ENCODE peak calls at places on chromosomes 16 and 17, in five cellular contexts. E is tibial nerve, A is hepatocyte, B is heart left ventricle, Y is right atrium auricular region. V is an unnamed sample.
A peak's percentile ranks its signal among the peaks of the same experiment; 100 is the strongest.

GRCh38 chr16:89919535-89920406 is 1.1 kb downstream of the MC1R start:
- DNase-seq in A (no peak), Y (no peak), B (no peak), E (no peak), V (no peak)

GRCh38 chr16:51630051-51630450 is 479.0 kb upstream of the SALL1 start:
- DNase-seq in B (no peak), Y (no peak), A (no peak), E (no peak), V (no peak)

GRCh38 chr17:57305329-57305728 is 49.0 kb downstream of the MSI2 start:
- DNase-seq in B (no peak), A (no peak), E (no peak), Y (no peak), V (no peak)

GRCh38 chr17:21215935-21216334 is 2.0 kb upstream of the TMEM11 start:
- DNase-seq in E (no peak), Y (no peak), A (peak; percentile 41), B (no peak), V (peak; percentile 31)

GRCh38 chr17:65785109-65785508 is 223.7 kb upstream of the AXIN2 start:
- DNase-seq in B (no peak), E (no peak), A (peak; percentile 13), Y (no peak), V (peak; percentile 15)

GRCh38 chr16:56985288-56985961 is 3.9 kb upstream of the NLRC5 start:
- DNase-seq in B (peak; percentile 80), E (peak; percentile 75), A (peak; percentile 73), Y (peak; percentile 83), V (peak; percentile 92)

GRCh38 chr16:69318177-69318910 is 7.2 kb downstream of the VPS4A start:
- DNase-seq in Y (no peak), E (no peak), B (no peak), A (no peak), V (no peak)

GRCh38 chr17:65564793-65565192 is 3.3 kb upstream of the AXIN2 start:
- DNase-seq in B (peak; percentile 60), A (peak; percentile 91), Y (no peak), E (no peak), V (no peak)

GRCh38 chr17:77498875-77499698 is 358.3 kb downstream of the SEC14L1 start:
- DNase-seq in A (peak; percentile 7), E (no peak), B (peak; percentile 13), Y (no peak), V (no peak)

GRCh38 chr16:12499032-12499735 is 304.5 kb downstream of the CPPED1 start:
- DNase-seq in E (no peak), B (no peak), Y (no peak), A (no peak), V (no peak)

GRCh38 chr17:59761385-59762021 is 54.0 kb downstream of the VMP1 start:
- DNase-seq in Y (no peak), E (no peak), B (no peak), A (no peak), V (no peak)

GRCh38 chr17:8791910-8792270 is 7.3 kb downstream of the MFSD6L start:
- DNase-seq in E (no peak), A (no peak), B (no peak), Y (no peak), V (peak; percentile 8)

GRCh38 chr16:51166116-51166515 is 15.0 kb upstream of the SALL1 start:
- DNase-seq in E (no peak), A (no peak), B (no peak), Y (no peak), V (no peak)

GRCh38 chr16:27233731-27234130 is 30.4 kb downstream of the KDM8 start:
- DNase-seq in Y (no peak), B (peak; percentile 20), A (no peak), E (no peak), V (no peak)

GRCh38 chr16:54455021-54455725 is 168.6 kb upstream of the IRX3 start:
- DNase-seq in E (no peak), B (no peak), A (no peak), Y (no peak), V (no peak)

GRCh38 chr17:79809530-79810137 is 12.8 kb upstream of the CBX8 start:
- DNase-seq in Y (no peak), E (no peak), B (no peak), A (no peak), V (no peak)
- H3K27ac ChIP-seq in Y (no peak overlapping the region), E (no peak overlapping the region), B (no peak overlapping the region), A (no peak overlapping the region), V (no peak overlapping the region)

DNA sequence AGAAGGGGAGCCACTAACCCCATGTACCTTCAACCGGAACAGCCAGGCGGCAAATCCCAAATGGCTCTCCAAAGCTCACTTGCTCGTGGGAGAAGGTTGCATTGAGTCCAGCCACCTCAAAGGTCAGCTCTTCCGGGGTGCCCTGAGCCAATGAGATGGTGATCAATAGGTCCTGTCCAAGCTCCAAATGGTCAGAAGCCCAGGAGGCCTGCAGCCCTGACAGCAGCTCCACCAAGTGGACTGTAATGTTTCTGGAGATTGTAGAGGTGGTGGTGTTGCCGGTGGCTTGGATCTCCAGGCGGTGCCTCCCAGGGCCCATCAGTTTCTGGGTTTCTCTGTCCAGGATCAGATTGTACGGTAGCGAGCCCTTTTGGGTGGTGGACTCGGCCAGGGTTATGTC is 39.9 kb upstream of the BCO1 start:
- DNase-seq in E (no peak), Y (no peak), A (no peak), B (no peak), V (no peak)
- TF ChIP-seq CTCF in E (no peak), Y (no peak), A (peak; percentile 11), B (no peak), V (no peak)

DNA sequence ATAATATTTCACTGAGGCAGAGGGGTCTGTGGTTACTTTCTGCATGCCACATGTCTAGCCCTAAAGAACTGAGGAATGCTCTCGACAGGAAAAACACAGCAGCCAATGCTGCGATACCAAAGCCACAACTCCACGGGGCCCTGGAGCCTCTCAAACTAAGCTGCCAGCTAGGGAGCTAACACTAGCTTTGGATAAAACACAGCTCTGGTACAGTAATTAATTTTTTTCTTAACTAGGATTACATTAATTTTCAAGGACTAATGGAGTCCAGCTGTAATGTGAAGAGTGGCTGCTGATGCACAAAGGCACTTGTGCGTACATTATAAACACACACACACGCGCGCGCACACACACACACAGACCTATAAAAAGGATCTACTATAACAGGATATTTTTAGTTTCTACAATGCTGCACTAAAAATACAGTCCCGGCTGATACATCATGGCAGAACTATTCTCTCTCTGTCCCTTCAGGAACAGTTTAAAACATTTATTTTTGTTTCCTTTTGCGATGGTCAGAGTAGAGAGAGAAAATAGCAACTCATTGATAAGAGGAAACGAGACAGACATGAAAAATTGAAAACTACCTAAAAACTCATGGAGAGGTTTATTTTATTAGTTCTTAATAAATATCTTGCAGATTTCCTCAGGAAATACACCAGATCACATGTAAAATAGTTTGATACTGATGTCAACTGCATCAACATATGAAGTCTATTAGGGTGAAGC is 88.5 kb downstream of the SMG6 start:
- DNase-seq in Y (peak; percentile 61), E (no peak), B (peak; percentile 89), A (no peak), V (no peak)
- H3K27ac ChIP-seq in Y (peak overlapping the region; percentile 87), E (peak overlapping the region; percentile 83), B (peak overlapping the region; percentile 95), A (peak overlapping the region; percentile 96), V (no peak overlapping the region)

GRCh38 chr17:49364119-49364518 is 2.1 kb upstream of the ZNF652 start:
- DNase-seq in E (no peak), B (no peak), Y (no peak), A (no peak), V (no peak)

GRCh38 chr17:49362723-49363117 is 670 bp upstream of the ZNF652 start:
- DNase-seq in E (no peak), B (no peak), A (peak; percentile 11), Y (no peak), V (peak; percentile 9)

GRCh38 chr17:49369089-49369488 is 7.0 kb upstream of the ZNF652 start:
- DNase-seq in A (no peak), Y (no peak), E (no peak), B (no peak), V (no peak)

GRCh38 chr17:49363251-49363650 is 1.2 kb upstream of the ZNF652 start:
- DNase-seq in E (no peak), B (no peak), Y (no peak), A (no peak), V (no peak)

DNA sequence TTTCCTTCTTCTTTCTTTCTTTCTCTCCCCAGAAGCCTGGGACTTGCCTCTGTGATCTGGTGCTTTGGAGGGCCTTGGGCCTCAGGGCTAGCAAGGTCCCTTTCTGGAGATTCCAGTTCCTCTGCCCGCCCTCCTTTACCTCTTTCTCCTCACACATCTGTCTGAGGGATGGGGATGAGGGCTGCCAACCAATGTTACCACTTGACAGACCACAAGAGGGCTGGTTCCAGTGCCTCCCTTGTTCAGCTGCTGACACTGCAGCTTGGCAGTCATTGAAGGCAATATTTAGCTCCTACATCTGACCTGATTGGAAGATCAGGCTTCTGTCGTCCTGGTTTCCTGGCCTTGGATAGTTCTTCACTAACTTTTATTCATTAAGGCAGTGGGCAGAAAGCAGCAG is 3.6 kb upstream of the ZNF652 start:
- DNase-seq in E (no peak), A (peak; percentile 30), Y (no peak), B (no peak), V (no peak)
- TF ChIP-seq CTCF in E (no peak), A (no peak), Y (no peak), B (peak; percentile 24), V (no peak)

DNA sequence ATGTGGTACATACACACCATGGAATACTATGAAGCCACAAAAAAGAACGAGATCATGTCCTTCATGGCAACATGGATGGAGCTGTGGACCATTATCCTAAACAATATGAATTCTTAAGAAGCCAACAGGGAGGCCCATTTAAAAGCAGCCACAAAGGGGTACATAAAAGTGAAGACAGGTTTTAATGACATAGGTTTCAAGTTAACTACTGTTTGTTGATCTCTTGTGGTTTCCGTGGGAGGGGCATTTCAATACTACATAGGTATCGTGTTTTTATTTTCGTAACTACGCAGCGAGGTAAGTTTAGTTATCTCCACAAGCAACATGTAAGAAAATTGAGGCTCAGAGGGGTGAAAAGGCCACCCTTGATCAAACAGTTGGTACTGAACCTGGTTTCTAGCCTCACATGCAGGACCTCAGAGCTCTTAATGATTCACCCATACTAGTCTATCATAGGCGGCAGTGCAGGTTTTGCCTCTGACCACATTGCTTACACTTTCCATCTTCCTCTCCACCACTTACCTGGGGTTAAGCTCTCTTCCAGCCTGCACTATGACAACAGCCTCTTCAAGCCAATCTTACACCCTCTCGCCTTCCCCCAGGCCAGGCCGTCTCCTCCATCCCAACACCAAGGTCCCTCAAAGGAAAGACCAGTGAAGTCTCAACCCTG is 534.1 kb upstream of the HSBP1 start:
- DNase-seq in Y (no peak), B (no peak), E (no peak), A (no peak), V (no peak)
- H3K27ac ChIP-seq in Y (no peak overlapping the region), B (no peak overlapping the region), E (no peak overlapping the region), A (no peak overlapping the region), V (no peak overlapping the region)

DNA sequence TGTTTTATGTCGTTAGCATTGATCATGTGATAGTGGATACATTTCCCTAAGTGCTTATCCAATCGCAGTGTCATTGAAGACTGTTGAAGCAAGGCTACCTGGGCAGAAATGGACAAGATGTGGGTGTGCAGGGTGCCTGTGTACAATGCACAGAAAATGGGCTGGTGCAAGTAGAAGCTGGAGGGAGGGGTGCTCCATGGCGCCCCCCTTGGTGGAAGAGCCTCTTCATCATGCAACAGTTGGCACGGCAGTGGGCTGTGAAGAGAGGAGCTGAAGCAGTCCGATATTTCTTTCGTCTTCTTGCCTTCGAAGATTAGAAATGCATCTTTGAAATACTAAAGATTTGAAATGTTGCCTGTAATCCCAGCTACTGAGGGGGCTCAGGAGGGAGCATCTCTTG is 100.5 kb downstream of the PLCG2 start:
- DNase-seq in Y (no peak), E (no peak), A (no peak), B (no peak), V (no peak)
- TF ChIP-seq CTCF in Y (no peak), E (no peak), A (no peak), B (no peak), V (no peak)